ENCODE peak calls at places on chromosomes 6 and 20, in nine cellular contexts. D is body of pancreas; O is tibial artery; L is lung; Q is CD8-positive, alpha-beta memory T cell; C is vagina; F is uterus; M is RWPE1; E is aorta. J is an unnamed sample.
A peak's percentile ranks its signal among the peaks of the same experiment; 100 is the strongest.

GRCh38 chr6:160355001-160355400 is 6.8 kb downstream of the SLC22A3 start:
- DNase-seq in D (no peak), O (peak; percentile 80), L (no peak), Q (no peak), C (no peak), F (no peak), M (peak; percentile 76), E (no peak), J (peak; percentile 69)

GRCh38 chr6:143505537-143505936 is 6.0 kb downstream of the FUCA2 start:
- DNase-seq in D (no peak), O (no peak), L (no peak), Q (no peak), C (no peak), F (no peak), M (no peak), E (no peak), J (no peak)

GRCh38 chr20:63831696-63832686 is 927 bp upstream of the ZBTB46 start:
- DNase-seq in D (peak; percentile 25), O (no peak), L (no peak), Q (no peak), C (no peak), F (peak; percentile 68), M (no peak), E (no peak), J (peak; percentile 82)

GRCh38 chr20:36501367-36502006 is 39.8 kb upstream of the MYL9 start:
- DNase-seq in D (no peak), O (peak; percentile 17), L (no peak), Q (no peak), C (no peak), F (no peak), M (no peak), E (no peak), J (no peak)

GRCh38 chr6:16698988-16699868 is 62.0 kb downstream of the ATXN1 start:
- DNase-seq in D (no peak), O (no peak), L (no peak), Q (no peak), C (no peak), F (no peak), M (no peak), E (no peak), J (peak; percentile 26)

GRCh38 chr6:3855866-3856265 is 6.7 kb downstream of the FAM50B start:
- DNase-seq in D (no peak), O (no peak), L (no peak), Q (no peak), C (no peak), F (no peak), M (no peak), E (no peak), J (no peak)

GRCh38 chr6:119514355-119514754 is 164.8 kb upstream of the MAN1A1 start:
- DNase-seq in D (no peak), O (no peak), L (no peak), Q (no peak), C (no peak), F (no peak), M (no peak), E (no peak), J (no peak)

GRCh38 chr6:53567701-53568100 is 22.8 kb upstream of the GCLC start:
- DNase-seq in D (no peak), O (no peak), L (no peak), Q (no peak), C (no peak), F (no peak), M (no peak), E (no peak), J (no peak)

GRCh38 chr6:150710236-150710635 is 110.6 kb downstream of the PLEKHG1 start:
- DNase-seq in D (no peak), O (no peak), L (no peak), Q (no peak), C (no peak), F (no peak), M (no peak), E (no peak), J (no peak)

GRCh38 chr6:150711584-150712501 is 112.2 kb downstream of the PLEKHG1 start:
- DNase-seq in D (peak; percentile 28), O (no peak), L (peak; percentile 50), Q (no peak), C (no peak), F (no peak), M (no peak), E (no peak), J (no peak)

GRCh38 chr6:150713876-150714275 is 114.2 kb downstream of the PLEKHG1 start:
- DNase-seq in D (no peak), O (no peak), L (no peak), Q (no peak), C (no peak), F (no peak), M (no peak), E (no peak), J (no peak)

GRCh38 chr6:150711061-150711460 is 111.4 kb downstream of the PLEKHG1 start:
- DNase-seq in D (no peak), O (no peak), L (no peak), Q (no peak), C (no peak), F (no peak), M (no peak), E (no peak), J (no peak)

DNA sequence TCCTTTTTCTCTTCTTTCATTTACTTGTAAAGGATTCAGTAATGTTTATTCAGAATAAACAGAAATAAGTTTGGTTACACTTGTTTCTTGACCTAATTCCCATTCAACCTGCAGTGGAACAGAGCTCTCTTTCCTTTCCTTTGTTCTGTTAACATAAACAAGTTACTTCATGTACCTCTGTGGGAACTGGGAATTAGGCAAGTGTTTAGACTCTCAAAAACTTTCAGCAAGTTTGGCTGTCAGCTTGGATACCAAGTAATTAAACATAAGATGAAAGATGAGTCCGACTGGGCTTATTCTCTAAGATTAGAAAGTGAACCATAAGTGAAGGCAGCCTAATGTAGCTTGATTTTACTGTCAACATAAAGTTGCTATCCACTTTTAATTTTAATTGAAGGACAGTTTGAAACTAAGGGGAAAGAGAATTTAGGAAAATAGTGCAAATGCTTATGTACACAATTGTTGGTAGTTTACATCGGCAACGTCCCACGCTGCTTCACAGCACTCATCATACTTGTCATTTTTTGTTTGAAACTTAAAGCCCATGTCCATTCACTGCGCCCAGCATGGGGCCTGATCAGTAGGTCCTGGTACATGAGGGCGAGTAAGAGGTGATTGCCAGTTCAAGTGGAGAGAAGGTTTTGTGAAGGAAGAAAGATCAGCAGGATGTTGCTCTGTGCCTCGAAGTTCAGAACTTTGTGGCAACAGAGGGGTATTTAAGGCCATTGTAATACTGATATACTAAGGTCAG is 113.0 kb downstream of the PLEKHG1 start:
- DNase-seq in D (no peak), O (no peak), L (no peak), Q (no peak), C (no peak), F (no peak), M (no peak), E (no peak), J (no peak)
- H3K27ac ChIP-seq in D (no peak overlapping the region), O (no peak overlapping the region), L (no peak overlapping the region), Q (no peak overlapping the region), C (no peak overlapping the region), F (no peak overlapping the region), M (no peak overlapping the region), E (no peak overlapping the region), J (no peak overlapping the region)

GRCh38 chr20:25076201-25076600 is 5.7 kb downstream of the VSX1 start:
- DNase-seq in D (no peak), O (no peak), L (no peak), Q (no peak), C (peak; percentile 70), F (no peak), M (no peak), E (no peak), J (no peak)

GRCh38 chr20:25079171-25079570 is 2.8 kb downstream of the VSX1 start:
- DNase-seq in D (no peak), O (no peak), L (no peak), Q (no peak), C (no peak), F (no peak), M (no peak), E (no peak), J (no peak)

GRCh38 chr20:25077610-25078169 is 4.3 kb downstream of the VSX1 start:
- DNase-seq in D (no peak), O (peak; percentile 78), L (no peak), Q (no peak), C (peak; percentile 84), F (no peak), M (no peak), E (no peak), J (no peak)

GRCh38 chr20:25078662-25079061 is 3.3 kb downstream of the VSX1 start:
- DNase-seq in D (no peak), O (no peak), L (no peak), Q (no peak), C (peak; percentile 31), F (no peak), M (no peak), E (no peak), J (no peak)

DNA sequence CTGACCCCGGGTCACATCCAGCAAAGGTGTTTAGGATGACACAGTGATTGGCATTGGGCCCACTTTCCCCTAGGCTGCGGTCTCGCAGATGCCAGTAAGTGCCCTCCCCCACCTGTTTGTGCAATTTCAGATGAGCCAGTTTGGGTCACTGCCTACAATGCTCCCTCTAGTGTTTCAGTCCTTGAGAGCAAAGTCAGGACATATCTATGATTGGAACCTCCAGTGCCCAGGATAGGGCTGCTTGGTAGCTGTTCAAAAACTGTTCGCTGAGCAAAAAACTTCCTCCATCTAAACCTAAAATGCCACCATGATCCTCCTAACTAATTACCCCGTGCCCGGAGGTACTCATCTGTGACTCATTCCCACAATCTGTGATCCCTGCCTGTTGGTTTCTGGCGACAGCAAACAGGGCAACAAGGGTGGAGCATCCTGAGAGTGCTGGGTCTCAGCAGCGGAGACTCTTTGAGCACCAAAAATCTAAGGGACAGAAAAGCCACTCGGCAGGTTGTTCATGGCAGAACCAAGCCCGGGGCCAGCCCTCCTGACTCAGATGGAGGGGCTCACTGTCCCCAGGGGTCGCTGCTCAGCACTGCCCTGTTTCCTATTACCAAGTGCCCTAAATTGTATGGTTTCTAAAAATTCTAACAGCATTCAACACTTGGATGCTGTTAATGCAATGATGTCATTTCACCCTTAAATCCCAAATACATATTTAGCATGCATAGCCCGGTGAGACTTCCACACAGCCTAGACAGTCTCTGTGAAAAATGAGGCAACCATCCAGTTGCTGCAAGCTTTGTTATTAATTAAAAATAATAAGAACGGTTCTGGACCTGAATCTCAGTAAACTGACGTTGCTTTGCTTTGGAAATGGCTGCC is 5.0 kb downstream of the VSX1 start:
- DNase-seq in D (peak; percentile 59), O (no peak), L (no peak), Q (no peak), C (peak; percentile 72), F (no peak), M (peak; percentile 72), E (no peak), J (no peak)
- H3K27ac ChIP-seq in D (peak overlapping the region; percentile 39), O (peak overlapping the region; percentile 13), L (no peak overlapping the region), Q (no peak overlapping the region), C (no peak overlapping the region), F (no peak overlapping the region), M (no peak overlapping the region), E (no peak overlapping the region), J (no peak overlapping the region)

DNA sequence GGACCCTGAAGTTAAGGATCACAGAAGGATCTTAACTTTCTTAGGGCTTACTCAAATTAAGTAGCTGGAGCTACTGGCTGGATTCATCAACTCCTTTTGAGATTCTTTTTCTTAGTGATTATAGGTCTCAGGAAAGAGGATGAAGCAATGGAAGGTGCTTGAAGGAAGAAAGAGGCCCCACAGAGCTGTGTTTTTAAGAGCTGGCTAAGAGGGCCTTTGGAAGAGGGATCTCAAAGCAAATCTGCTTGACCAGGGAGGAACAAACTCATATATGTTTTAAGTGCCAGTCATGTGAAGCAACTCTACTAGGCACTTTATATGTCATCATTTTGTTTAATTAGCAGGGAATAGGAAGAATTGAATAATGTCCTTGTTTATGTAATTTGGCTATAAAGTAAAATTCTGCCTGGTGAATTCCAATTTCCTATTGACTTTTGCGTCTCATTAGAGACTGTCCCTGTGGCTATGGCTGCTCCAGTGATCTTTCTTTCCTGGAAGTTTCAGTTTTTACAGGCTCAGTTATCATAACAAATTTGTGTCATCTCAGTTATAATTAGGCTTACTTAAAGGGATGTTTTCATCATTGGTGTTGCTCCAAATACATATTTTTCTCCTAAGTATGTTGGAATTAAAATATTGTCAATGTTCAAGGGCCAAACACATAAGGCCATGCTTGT is 222.8 kb upstream of the CITED2 start:
- DNase-seq in D (no peak), O (no peak), L (no peak), Q (no peak), C (no peak), F (no peak), M (no peak), E (no peak), J (no peak)
- H3K27ac ChIP-seq in D (peak overlapping the region; percentile 71), O (peak overlapping the region; percentile 78), L (peak overlapping the region; percentile 37), Q (no peak overlapping the region), C (peak overlapping the region; percentile 37), F (peak overlapping the region; percentile 85), M (peak overlapping the region; percentile 82), E (peak overlapping the region; percentile 96), J (peak overlapping the region; percentile 45)

GRCh38 chr6:132725471-132725870 is 11.6 kb upstream of the VNN1 start:
- DNase-seq in D (no peak), O (no peak), L (no peak), Q (no peak), C (no peak), F (no peak), M (no peak), E (no peak), J (no peak)
- H3K27ac ChIP-seq in D (no peak overlapping the region), O (no peak overlapping the region), L (no peak overlapping the region), Q (no peak overlapping the region), C (no peak overlapping the region), F (no peak overlapping the region), M (no peak overlapping the region), E (no peak overlapping the region), J (no peak overlapping the region)